ENCODE peak calls at places on chromosomes 2 and 18, in eight cellular contexts. One of them, this sample, is unnamed.

GRCh38 chr2:64841462-64841861 is 147.7 kb upstream of the SLC1A4 start:
- DNase-seq in activated naive CD4-positive, alpha-beta T cell: no peak
- DNase-seq in mesendoderm: no peak
- DNase-seq in memory B cell: no peak
- DNase-seq in breast epithelium: no peak
- DNase-seq in NCI-H748 treated with DMSO at 0.1 percent for 48 hours: no peak
- DNase-seq in adipocyte: no peak
- DNase-seq in GM13977: no peak
- DNase-seq in this sample: no peak

GRCh38 chr2:80459028-80459427 is 154.5 kb upstream of the LRRTM1 start:
- DNase-seq in activated naive CD4-positive, alpha-beta T cell: no peak
- DNase-seq in mesendoderm: peak
- DNase-seq in memory B cell: no peak
- DNase-seq in breast epithelium: no peak
- DNase-seq in NCI-H748 treated with DMSO at 0.1 percent for 48 hours: peak
- DNase-seq in adipocyte: no peak
- DNase-seq in GM13977: no peak
- DNase-seq in this sample: no peak

GRCh38 chr2:96927420-96928171 is 57.7 kb upstream of the SEMA4C start:
- DNase-seq in activated naive CD4-positive, alpha-beta T cell: no peak
- DNase-seq in mesendoderm: no peak
- DNase-seq in memory B cell: no peak
- DNase-seq in breast epithelium: peak
- DNase-seq in NCI-H748 treated with DMSO at 0.1 percent for 48 hours: no peak
- DNase-seq in adipocyte: peak
- DNase-seq in GM13977: no peak
- DNase-seq in this sample: no peak

GRCh38 chr2:151280276-151280675 is 9.2 kb downstream of the NMI start:
- DNase-seq in activated naive CD4-positive, alpha-beta T cell: no peak
- DNase-seq in mesendoderm: no peak
- DNase-seq in memory B cell: no peak
- DNase-seq in breast epithelium: no peak
- DNase-seq in NCI-H748 treated with DMSO at 0.1 percent for 48 hours: no peak
- DNase-seq in adipocyte: peak
- DNase-seq in GM13977: no peak
- DNase-seq in this sample: no peak

GRCh38 chr2:216279011-216279410 is 93.3 kb downstream of the MARCHF4 start:
- DNase-seq in activated naive CD4-positive, alpha-beta T cell: no peak
- DNase-seq in mesendoderm: no peak
- DNase-seq in memory B cell: no peak
- DNase-seq in breast epithelium: no peak
- DNase-seq in NCI-H748 treated with DMSO at 0.1 percent for 48 hours: no peak
- DNase-seq in adipocyte: no peak
- DNase-seq in GM13977: no peak
- DNase-seq in this sample: no peak

GRCh38 chr2:98118161-98118560 is 31.2 kb downstream of the VWA3B start:
- DNase-seq in activated naive CD4-positive, alpha-beta T cell: no peak
- DNase-seq in mesendoderm: no peak
- DNase-seq in memory B cell: no peak
- DNase-seq in breast epithelium: no peak
- DNase-seq in NCI-H748 treated with DMSO at 0.1 percent for 48 hours: no peak
- DNase-seq in adipocyte: peak
- DNase-seq in GM13977: no peak
- DNase-seq in this sample: no peak

GRCh38 chr2:45289997-45290673 is 280.9 kb upstream of the SIX2 start:
- DNase-seq in activated naive CD4-positive, alpha-beta T cell: no peak
- DNase-seq in mesendoderm: no peak
- DNase-seq in memory B cell: no peak
- DNase-seq in breast epithelium: no peak
- DNase-seq in NCI-H748 treated with DMSO at 0.1 percent for 48 hours: no peak
- DNase-seq in adipocyte: no peak
- DNase-seq in GM13977: peak
- DNase-seq in this sample: peak

GRCh38 chr2:96108578-96109561 is 7.5 kb downstream of the ADRA2B start:
- DNase-seq in activated naive CD4-positive, alpha-beta T cell: no peak
- DNase-seq in mesendoderm: peak
- DNase-seq in memory B cell: no peak
- DNase-seq in breast epithelium: no peak
- DNase-seq in NCI-H748 treated with DMSO at 0.1 percent for 48 hours: no peak
- DNase-seq in adipocyte: no peak
- DNase-seq in GM13977: no peak
- DNase-seq in this sample: no peak

GRCh38 chr18:55256568-55257289 is 297.5 kb upstream of the CCDC68 start:
- DNase-seq in activated naive CD4-positive, alpha-beta T cell: no peak
- DNase-seq in mesendoderm: no peak
- DNase-seq in memory B cell: no peak
- DNase-seq in breast epithelium: no peak
- DNase-seq in NCI-H748 treated with DMSO at 0.1 percent for 48 hours: no peak
- DNase-seq in adipocyte: no peak
- DNase-seq in GM13977: no peak
- DNase-seq in this sample: no peak

GRCh38 chr18:7617738-7618422 is 50.8 kb downstream of the PTPRM start:
- DNase-seq in activated naive CD4-positive, alpha-beta T cell: no peak
- DNase-seq in mesendoderm: peak
- DNase-seq in memory B cell: no peak
- DNase-seq in breast epithelium: no peak
- DNase-seq in NCI-H748 treated with DMSO at 0.1 percent for 48 hours: no peak
- DNase-seq in adipocyte: peak
- DNase-seq in GM13977: no peak
- DNase-seq in this sample: no peak

GRCh38 chr2:866009-866680 is 84.5 kb upstream of the SNTG2 start:
- DNase-seq in activated naive CD4-positive, alpha-beta T cell: no peak
- DNase-seq in mesendoderm: peak
- DNase-seq in memory B cell: no peak
- DNase-seq in breast epithelium: no peak
- DNase-seq in NCI-H748 treated with DMSO at 0.1 percent for 48 hours: no peak
- DNase-seq in adipocyte: no peak
- DNase-seq in GM13977: no peak
- DNase-seq in this sample: no peak

GRCh38 chr18:11405804-11406203 is 203.6 kb upstream of the SLC35G4 start:
- DNase-seq in activated naive CD4-positive, alpha-beta T cell: no peak
- DNase-seq in mesendoderm: no peak
- DNase-seq in memory B cell: no peak
- DNase-seq in breast epithelium: no peak
- DNase-seq in NCI-H748 treated with DMSO at 0.1 percent for 48 hours: no peak
- DNase-seq in adipocyte: no peak
- DNase-seq in GM13977: no peak
- DNase-seq in this sample: no peak

GRCh38 chr2:194819367-194819766 is 837.7 kb upstream of the SLC39A10 start:
- DNase-seq in activated naive CD4-positive, alpha-beta T cell: no peak
- DNase-seq in mesendoderm: peak
- DNase-seq in memory B cell: no peak
- DNase-seq in breast epithelium: no peak
- DNase-seq in NCI-H748 treated with DMSO at 0.1 percent for 48 hours: peak
- DNase-seq in adipocyte: no peak
- DNase-seq in GM13977: no peak
- DNase-seq in this sample: no peak

GRCh38 chr18:5967007-5967406 is 71.7 kb upstream of the TMEM200C start:
- DNase-seq in activated naive CD4-positive, alpha-beta T cell: no peak
- DNase-seq in mesendoderm: no peak
- DNase-seq in memory B cell: no peak
- DNase-seq in breast epithelium: no peak
- DNase-seq in NCI-H748 treated with DMSO at 0.1 percent for 48 hours: no peak
- DNase-seq in adipocyte: no peak
- DNase-seq in GM13977: no peak
- DNase-seq in this sample: no peak

GRCh38 chr2:9771481-9772017 is 71.7 kb upstream of the TAF1B start:
- DNase-seq in activated naive CD4-positive, alpha-beta T cell: no peak
- DNase-seq in mesendoderm: no peak
- DNase-seq in memory B cell: no peak
- DNase-seq in breast epithelium: peak
- DNase-seq in NCI-H748 treated with DMSO at 0.1 percent for 48 hours: no peak
- DNase-seq in adipocyte: peak
- DNase-seq in GM13977: no peak
- DNase-seq in this sample: no peak

GRCh38 chr2:45299361-45299760 is 290.1 kb upstream of the SIX2 start:
- DNase-seq in activated naive CD4-positive, alpha-beta T cell: no peak
- DNase-seq in mesendoderm: no peak
- DNase-seq in memory B cell: no peak
- DNase-seq in breast epithelium: no peak
- DNase-seq in NCI-H748 treated with DMSO at 0.1 percent for 48 hours: no peak
- DNase-seq in adipocyte: no peak
- DNase-seq in GM13977: no peak
- DNase-seq in this sample: no peak

GRCh38 chr2:73112913-73113633 is at the start of gene RAB11FIP5:
- DNase-seq in activated naive CD4-positive, alpha-beta T cell: peak
- DNase-seq in mesendoderm: peak
- DNase-seq in memory B cell: peak
- DNase-seq in breast epithelium: peak
- DNase-seq in NCI-H748 treated with DMSO at 0.1 percent for 48 hours: peak
- DNase-seq in adipocyte: peak
- DNase-seq in GM13977: peak
- DNase-seq in this sample: peak

GRCh38 chr2:45345331-45346305 is 265.4 kb downstream of the SRBD1 start:
- DNase-seq in activated naive CD4-positive, alpha-beta T cell: no peak
- DNase-seq in mesendoderm: peak
- DNase-seq in memory B cell: no peak
- DNase-seq in breast epithelium: no peak
- DNase-seq in NCI-H748 treated with DMSO at 0.1 percent for 48 hours: no peak
- DNase-seq in adipocyte: no peak
- DNase-seq in GM13977: no peak
- DNase-seq in this sample: no peak

GRCh38 chr18:41771971-41772370 is 183.1 kb upstream of the PIK3C3 start:
- DNase-seq in activated naive CD4-positive, alpha-beta T cell: no peak
- DNase-seq in mesendoderm: no peak
- DNase-seq in memory B cell: no peak
- DNase-seq in breast epithelium: no peak
- DNase-seq in NCI-H748 treated with DMSO at 0.1 percent for 48 hours: no peak
- DNase-seq in adipocyte: no peak
- DNase-seq in GM13977: no peak
- DNase-seq in this sample: no peak

GRCh38 chr18:23438046-23438377 is 15.1 kb upstream of the RIOK3 start:
- DNase-seq in activated naive CD4-positive, alpha-beta T cell: no peak
- DNase-seq in mesendoderm: no peak
- DNase-seq in memory B cell: no peak
- DNase-seq in breast epithelium: no peak
- DNase-seq in NCI-H748 treated with DMSO at 0.1 percent for 48 hours: peak
- DNase-seq in adipocyte: no peak
- DNase-seq in GM13977: no peak
- DNase-seq in this sample: no peak

GRCh38 chr2:179263460-179264237 is 983 bp downstream of the SESTD1 start:
- DNase-seq in activated naive CD4-positive, alpha-beta T cell: peak
- DNase-seq in mesendoderm: peak
- DNase-seq in memory B cell: peak
- DNase-seq in breast epithelium: peak
- DNase-seq in NCI-H748 treated with DMSO at 0.1 percent for 48 hours: peak
- DNase-seq in adipocyte: peak
- DNase-seq in GM13977: peak
- DNase-seq in this sample: peak

GRCh38 chr2:23012499-23012898 is 372.5 kb upstream of the KLHL29 start:
- DNase-seq in activated naive CD4-positive, alpha-beta T cell: no peak
- DNase-seq in mesendoderm: peak
- DNase-seq in memory B cell: no peak
- DNase-seq in breast epithelium: no peak
- DNase-seq in NCI-H748 treated with DMSO at 0.1 percent for 48 hours: no peak
- DNase-seq in adipocyte: no peak
- DNase-seq in GM13977: no peak
- DNase-seq in this sample: no peak

GRCh38 chr2:154507186-154507585 is 191.3 kb upstream of the KCNJ3 start:
- DNase-seq in activated naive CD4-positive, alpha-beta T cell: no peak
- DNase-seq in mesendoderm: peak
- DNase-seq in memory B cell: no peak
- DNase-seq in breast epithelium: no peak
- DNase-seq in NCI-H748 treated with DMSO at 0.1 percent for 48 hours: no peak
- DNase-seq in adipocyte: no peak
- DNase-seq in GM13977: no peak
- DNase-seq in this sample: peak

GRCh38 chr18:45588831-45589558 is 26.3 kb upstream of the SLC14A2 start:
- DNase-seq in activated naive CD4-positive, alpha-beta T cell: no peak
- DNase-seq in mesendoderm: no peak
- DNase-seq in memory B cell: no peak
- DNase-seq in breast epithelium: no peak
- DNase-seq in NCI-H748 treated with DMSO at 0.1 percent for 48 hours: no peak
- DNase-seq in adipocyte: peak
- DNase-seq in GM13977: no peak
- DNase-seq in this sample: no peak